ENCODE peak calls at places on chromosomes 16 and 17, in four cellular contexts. E, L, O and C are unnamed samples.

GRCh38 chr16:31243734-31244670 is 15.8 kb upstream of the ITGAM start:
- DNase-seq in E (no peak), L (no peak), O (no peak), C (no peak)

GRCh38 chr17:81481815-81482505 is 30.6 kb downstream of the ACTG1 start:
- DNase-seq in O (no peak), E (no peak), L (no peak), C (no peak)

GRCh38 chr16:6684076-6684673 is 648.5 kb upstream of the RBFOX1 start:
- DNase-seq in L (no peak), E (peak), O (peak), C (no peak)

GRCh38 chr17:74552037-74552436 is 6.1 kb upstream of the CD300C start:
- DNase-seq in O (peak), E (no peak), L (no peak), C (no peak)

GRCh38 chr17:79408251-79408650 is 202.6 kb downstream of the RBFOX3 start:
- DNase-seq in L (no peak), O (no peak), E (no peak), C (no peak)

GRCh38 chr16:12157510-12158093 is 181.1 kb downstream of the SNX29 start:
- DNase-seq in O (no peak), E (no peak), L (peak), C (no peak)

GRCh38 chr16:15766918-15767317 is 89.9 kb downstream of the MYH11 start:
- DNase-seq in O (no peak), L (no peak), E (no peak), C (no peak)

GRCh38 chr17:18948476-18949006 is 3.4 kb upstream of the SLC5A10 start:
- DNase-seq in O (no peak), L (no peak), E (no peak), C (no peak)

GRCh38 chr16:87945351-87946042 is 5.7 kb upstream of the BANP start:
- DNase-seq in E (peak), O (peak), L (peak), C (no peak)

GRCh38 chr17:30555942-30556341 is 78.7 kb downstream of the GOSR1 start:
- DNase-seq in E (no peak), L (no peak), O (no peak), C (no peak)

GRCh38 chr16:1102921-1103648 is 7.0 kb upstream of the C1QTNF8 start:
- DNase-seq in O (peak), L (no peak), E (peak), C (no peak)

GRCh38 chr17:78884148-78884870 is 18.7 kb downstream of the CEP295NL start:
- DNase-seq in O (no peak), L (no peak), E (no peak), C (no peak)

GRCh38 chr17:73474370-73474988 is 162.7 kb upstream of the CDC42EP4 start:
- DNase-seq in E (peak), L (peak), O (no peak), C (no peak)

GRCh38 chr16:70589998-70590471 is 56.3 kb upstream of the IL34 start:
- DNase-seq in E (no peak), O (no peak), L (peak), C (peak)

GRCh38 chr16:46949216-46949892 is 24.1 kb downstream of the DNAJA2 start:
- DNase-seq in O (no peak), L (no peak), E (no peak), C (no peak)

GRCh38 chr16:69329369-69330285 is 761 bp downstream of the PDF start:
- DNase-seq in E (no peak), L (peak), O (peak), C (no peak)

GRCh38 chr17:42407289-42407836 is 15.7 kb downstream of the CAVIN1 start:
- DNase-seq in L (peak), O (peak), E (peak), C (no peak)

GRCh38 chr17:59839646-59840328 is 53.0 kb downstream of the TUBD1 start:
- DNase-seq in O (no peak), E (no peak), L (peak), C (peak)

GRCh38 chr16:24125199-24125598 is 130.9 kb upstream of the CACNG3 start:
- DNase-seq in O (no peak), L (no peak), E (no peak), C (no peak)

GRCh38 chr16:17343028-17343427 is 127.7 kb downstream of the XYLT1 start:
- DNase-seq in O (no peak), L (no peak), E (no peak), C (no peak)

DNA sequence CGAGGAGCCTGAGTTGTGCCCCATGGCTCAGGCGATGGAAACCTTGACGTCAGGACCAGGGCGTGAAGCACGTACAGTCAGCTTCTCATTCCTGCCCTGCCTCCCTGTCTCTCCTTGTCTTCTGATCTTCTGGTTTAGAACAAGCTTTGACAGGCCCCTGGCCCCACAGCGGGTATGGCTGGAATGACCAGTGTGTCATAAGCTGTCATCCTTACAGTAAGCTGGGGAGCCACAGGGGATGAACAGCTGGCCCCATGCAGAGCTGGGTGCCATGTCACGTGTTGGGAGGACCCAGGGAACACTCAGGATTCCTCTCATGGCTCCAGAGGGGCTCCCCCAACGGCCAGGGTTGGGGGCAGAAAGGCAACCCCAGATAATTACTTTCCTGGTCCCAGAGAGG is 157.6 kb upstream of the PLCG2 start:
- DNase-seq in E (no peak), L (no peak), O (no peak), C (no peak)
- TF ChIP-seq CTCF in E (no peak), L (no peak), O (no peak), C (no peak)

GRCh38 chr16:48511071-48511540 is 98.9 kb downstream of the N4BP1 start:
- DNase-seq in L (peak), E (no peak), O (no peak), C (no peak)
- TF ChIP-seq CTCF in L (no peak), E (no peak), O (no peak), C (no peak)

GRCh38 chr17:1718362-1719165 is 5.9 kb upstream of the WDR81 start:
- DNase-seq in O (no peak), E (no peak), L (no peak), C (no peak)
- TF ChIP-seq CTCF in O (no peak), E (no peak), L (no peak), C (no peak)

DNA sequence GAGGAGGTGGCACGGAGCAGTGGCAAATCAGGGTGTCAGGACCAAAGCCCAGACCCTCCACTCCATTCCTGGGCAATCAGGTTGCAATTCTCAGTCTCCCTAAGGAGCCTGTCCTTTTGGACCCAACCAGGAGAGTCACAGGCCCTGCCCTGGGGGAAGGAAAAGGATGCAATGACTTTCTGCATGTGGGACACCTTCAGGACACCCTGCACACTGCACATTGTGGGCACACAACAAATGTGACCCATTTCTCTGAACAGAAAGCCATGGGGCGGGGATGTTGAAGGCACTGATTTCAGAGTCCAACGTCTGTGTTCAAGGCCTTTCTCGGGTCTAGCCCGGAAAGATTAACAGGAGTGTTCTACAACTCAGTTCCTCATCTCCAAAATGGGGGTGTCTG is 286.2 kb upstream of the FOXF1 start:
- DNase-seq in E (no peak), O (no peak), L (no peak), C (no peak)
- TF ChIP-seq CTCF in E (peak), O (no peak), L (no peak), C (peak)